ENCODE peak calls at places on chromosomes 13 and 19, in six cellular contexts. One of them, this sample, is unnamed.

GRCh38 chr13:66312312-66313087 is 917.6 kb downstream of the PCDH9 start:
- DNase-seq in GM06990: no peak
- DNase-seq in DND-41: no peak
- DNase-seq in upper lobe of left lung: no peak
- DNase-seq in fibroblast of the aortic adventitia: peak; percentile 80
- DNase-seq in tibial nerve: no peak
- DNase-seq in this sample: no peak

GRCh38 chr19:38990949-38991697 is 15.6 kb upstream of the FBXO17 start:
- DNase-seq in fibroblast of the aortic adventitia: peak; percentile 8
- DNase-seq in upper lobe of left lung: no peak
- DNase-seq in DND-41: no peak
- DNase-seq in GM06990: no peak
- DNase-seq in tibial nerve: no peak
- DNase-seq in this sample: no peak

GRCh38 chr19:20397292-20397691 is 168.3 kb downstream of the ZNF737 start:
- DNase-seq in fibroblast of the aortic adventitia: no peak
- DNase-seq in upper lobe of left lung: no peak
- DNase-seq in tibial nerve: no peak
- DNase-seq in DND-41: no peak
- DNase-seq in GM06990: no peak
- DNase-seq in this sample: no peak

GRCh38 chr13:112923962-112924361 is 45.1 kb upstream of the MCF2L start:
- DNase-seq in fibroblast of the aortic adventitia: no peak
- DNase-seq in GM06990: no peak
- DNase-seq in DND-41: no peak
- DNase-seq in tibial nerve: no peak
- DNase-seq in upper lobe of left lung: no peak
- DNase-seq in this sample: no peak

GRCh38 chr13:64311948-64312347 is 2896.3 kb upstream of the PCDH20 start:
- DNase-seq in fibroblast of the aortic adventitia: no peak
- DNase-seq in tibial nerve: no peak
- DNase-seq in GM06990: no peak
- DNase-seq in upper lobe of left lung: no peak
- DNase-seq in DND-41: no peak
- DNase-seq in this sample: no peak

GRCh38 chr13:113967206-113967720 is 6.6 kb downstream of the C13orf46 start:
- DNase-seq in GM06990: no peak
- DNase-seq in DND-41: no peak
- DNase-seq in tibial nerve: no peak
- DNase-seq in upper lobe of left lung: no peak
- DNase-seq in fibroblast of the aortic adventitia: no peak
- DNase-seq in this sample: no peak

GRCh38 chr13:22463089-22463488 is 717.7 kb upstream of the SGCG start:
- DNase-seq in tibial nerve: no peak
- DNase-seq in upper lobe of left lung: no peak
- DNase-seq in GM06990: no peak
- DNase-seq in DND-41: no peak
- DNase-seq in fibroblast of the aortic adventitia: no peak
- DNase-seq in this sample: no peak

GRCh38 chr13:113423225-113424170 is 29.8 kb downstream of the ADPRHL1 start:
- DNase-seq in fibroblast of the aortic adventitia: no peak
- DNase-seq in GM06990: no peak
- DNase-seq in tibial nerve: no peak
- DNase-seq in DND-41: no peak
- DNase-seq in upper lobe of left lung: peak; percentile 53
- DNase-seq in this sample: no peak

GRCh38 chr13:102333320-102334181 is 68.3 kb downstream of the FGF14 start:
- DNase-seq in upper lobe of left lung: no peak
- DNase-seq in tibial nerve: no peak
- DNase-seq in DND-41: no peak
- DNase-seq in fibroblast of the aortic adventitia: no peak
- DNase-seq in GM06990: no peak
- DNase-seq in this sample: no peak

GRCh38 chr19:4754248-4754647 is 30.6 kb upstream of the DPP9 start:
- DNase-seq in GM06990: no peak
- DNase-seq in tibial nerve: no peak
- DNase-seq in upper lobe of left lung: no peak
- DNase-seq in fibroblast of the aortic adventitia: no peak
- DNase-seq in DND-41: no peak
- DNase-seq in this sample: no peak

GRCh38 chr13:75101997-75102720 is 379.8 kb downstream of the TBC1D4 start:
- DNase-seq in DND-41: peak; percentile 42
- DNase-seq in tibial nerve: no peak
- DNase-seq in fibroblast of the aortic adventitia: peak; percentile 4
- DNase-seq in upper lobe of left lung: no peak
- DNase-seq in GM06990: no peak
- DNase-seq in this sample: no peak

GRCh38 chr13:87810391-87810801 is 139.2 kb downstream of the SLITRK5 start:
- DNase-seq in DND-41: no peak
- DNase-seq in GM06990: no peak
- DNase-seq in tibial nerve: no peak
- DNase-seq in upper lobe of left lung: peak; percentile 31
- DNase-seq in fibroblast of the aortic adventitia: no peak
- DNase-seq in this sample: no peak

GRCh38 chr13:25085125-25085742 is 10.7 kb upstream of the PABPC3 start:
- DNase-seq in fibroblast of the aortic adventitia: peak; percentile 11
- DNase-seq in DND-41: peak; percentile 8
- DNase-seq in upper lobe of left lung: no peak
- DNase-seq in tibial nerve: no peak
- DNase-seq in GM06990: no peak
- DNase-seq in this sample: no peak

GRCh38 chr19:19538077-19538764 is at the start of gene CILP2:
- DNase-seq in GM06990: no peak
- DNase-seq in DND-41: no peak
- DNase-seq in upper lobe of left lung: peak; percentile 93
- DNase-seq in tibial nerve: no peak
- DNase-seq in fibroblast of the aortic adventitia: no peak
- DNase-seq in this sample: peak; percentile 44

GRCh38 chr13:72656357-72656756 is 71.1 kb downstream of the MZT1 start:
- DNase-seq in DND-41: no peak
- DNase-seq in GM06990: no peak
- DNase-seq in tibial nerve: no peak
- DNase-seq in upper lobe of left lung: no peak
- DNase-seq in fibroblast of the aortic adventitia: no peak
- DNase-seq in this sample: no peak

GRCh38 chr19:2618611-2619010 is 83.9 kb downstream of the GNG7 start:
- DNase-seq in upper lobe of left lung: no peak
- DNase-seq in tibial nerve: no peak
- DNase-seq in DND-41: peak; percentile 86
- DNase-seq in GM06990: no peak
- DNase-seq in fibroblast of the aortic adventitia: no peak
- DNase-seq in this sample: no peak

GRCh38 chr19:50646074-50646807 is 3.0 kb upstream of the C19orf81 start:
- DNase-seq in GM06990: no peak
- DNase-seq in upper lobe of left lung: no peak
- DNase-seq in tibial nerve: no peak
- DNase-seq in DND-41: no peak
- DNase-seq in fibroblast of the aortic adventitia: peak; percentile 45
- DNase-seq in this sample: no peak

GRCh38 chr19:23868630-23869029 is 46.1 kb upstream of the ZNF726 start:
- DNase-seq in fibroblast of the aortic adventitia: no peak
- DNase-seq in upper lobe of left lung: no peak
- DNase-seq in DND-41: no peak
- DNase-seq in GM06990: no peak
- DNase-seq in tibial nerve: no peak
- DNase-seq in this sample: no peak

GRCh38 chr13:44649118-44649455 is 73.0 kb upstream of the TSC22D1 start:
- DNase-seq in fibroblast of the aortic adventitia: no peak
- DNase-seq in upper lobe of left lung: no peak
- DNase-seq in GM06990: no peak
- DNase-seq in DND-41: no peak
- DNase-seq in tibial nerve: no peak
- DNase-seq in this sample: no peak

GRCh38 chr19:46202872-46203860 is 26.4 kb upstream of the IGFL1 start:
- DNase-seq in DND-41: no peak
- DNase-seq in fibroblast of the aortic adventitia: no peak
- DNase-seq in upper lobe of left lung: no peak
- DNase-seq in GM06990: no peak
- DNase-seq in tibial nerve: no peak
- DNase-seq in this sample: no peak

GRCh38 chr19:12703056-12703455 is 6.6 kb upstream of the FBXW9 start:
- DNase-seq in fibroblast of the aortic adventitia: peak; percentile 46
- DNase-seq in DND-41: peak; percentile 82
- DNase-seq in tibial nerve: no peak
- DNase-seq in GM06990: no peak
- DNase-seq in upper lobe of left lung: no peak
- DNase-seq in this sample: no peak

GRCh38 chr19:50567052-50567841 is 988 bp downstream of the LRRC4B start:
- DNase-seq in GM06990: no peak
- DNase-seq in DND-41: no peak
- DNase-seq in upper lobe of left lung: no peak
- DNase-seq in tibial nerve: no peak
- DNase-seq in fibroblast of the aortic adventitia: no peak
- DNase-seq in this sample: no peak

GRCh38 chr19:33089061-33089460 is 8.1 kb downstream of the GPATCH1 start:
- DNase-seq in tibial nerve: no peak
- DNase-seq in upper lobe of left lung: no peak
- DNase-seq in DND-41: no peak
- DNase-seq in fibroblast of the aortic adventitia: no peak
- DNase-seq in GM06990: no peak
- DNase-seq in this sample: no peak

GRCh38 chr13:37515226-37515625 is 83.3 kb downstream of the POSTN start:
- DNase-seq in upper lobe of left lung: no peak
- DNase-seq in GM06990: no peak
- DNase-seq in fibroblast of the aortic adventitia: no peak
- DNase-seq in tibial nerve: no peak
- DNase-seq in DND-41: no peak
- DNase-seq in this sample: no peak

GRCh38 chr19:33819496-33819874 is 22.8 kb downstream of the KCTD15 start:
- DNase-seq in DND-41: no peak
- DNase-seq in tibial nerve: no peak
- DNase-seq in upper lobe of left lung: no peak
- DNase-seq in GM06990: no peak
- DNase-seq in fibroblast of the aortic adventitia: no peak
- DNase-seq in this sample: no peak

GRCh38 chr19:4844348-4845179 is 13.1 kb upstream of the TICAM1 start:
- DNase-seq in tibial nerve: no peak
- DNase-seq in DND-41: no peak
- DNase-seq in GM06990: no peak
- DNase-seq in fibroblast of the aortic adventitia: peak; percentile 69
- DNase-seq in upper lobe of left lung: no peak
- DNase-seq in this sample: no peak

DNA sequence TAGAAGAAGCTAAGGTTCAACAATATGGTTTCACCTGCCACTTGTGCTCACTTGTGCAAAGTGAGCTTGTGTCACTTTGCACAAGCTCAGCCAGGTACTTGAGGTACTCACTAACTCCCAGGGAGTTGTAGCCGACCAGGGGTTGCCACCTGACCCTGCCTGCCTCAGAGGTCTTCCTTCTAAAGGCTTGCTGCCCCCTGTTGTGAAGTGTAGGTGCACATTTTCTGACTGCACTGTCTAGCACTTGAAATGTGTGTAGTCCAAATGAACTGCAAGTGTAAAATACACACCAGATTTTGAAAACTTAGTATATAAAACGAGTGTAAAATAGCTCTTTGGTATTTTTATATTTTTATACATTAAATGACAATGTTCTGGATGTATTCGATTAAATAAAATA is 230.8 kb downstream of the DLEU7 start:
- DNase-seq in DND-41: no peak
- DNase-seq in tibial nerve: no peak
- DNase-seq in upper lobe of left lung: no peak
- DNase-seq in fibroblast of the aortic adventitia: no peak
- DNase-seq in GM06990: no peak
- DNase-seq in this sample: no peak
- TF ChIP-seq CTCF in DND-41: peak; percentile 32
- TF ChIP-seq CTCF in tibial nerve: no peak
- TF ChIP-seq CTCF in upper lobe of left lung: no peak
- TF ChIP-seq CTCF in fibroblast of the aortic adventitia: no peak
- TF ChIP-seq CTCF in GM06990: no peak
- TF ChIP-seq CTCF in this sample: no peak

DNA sequence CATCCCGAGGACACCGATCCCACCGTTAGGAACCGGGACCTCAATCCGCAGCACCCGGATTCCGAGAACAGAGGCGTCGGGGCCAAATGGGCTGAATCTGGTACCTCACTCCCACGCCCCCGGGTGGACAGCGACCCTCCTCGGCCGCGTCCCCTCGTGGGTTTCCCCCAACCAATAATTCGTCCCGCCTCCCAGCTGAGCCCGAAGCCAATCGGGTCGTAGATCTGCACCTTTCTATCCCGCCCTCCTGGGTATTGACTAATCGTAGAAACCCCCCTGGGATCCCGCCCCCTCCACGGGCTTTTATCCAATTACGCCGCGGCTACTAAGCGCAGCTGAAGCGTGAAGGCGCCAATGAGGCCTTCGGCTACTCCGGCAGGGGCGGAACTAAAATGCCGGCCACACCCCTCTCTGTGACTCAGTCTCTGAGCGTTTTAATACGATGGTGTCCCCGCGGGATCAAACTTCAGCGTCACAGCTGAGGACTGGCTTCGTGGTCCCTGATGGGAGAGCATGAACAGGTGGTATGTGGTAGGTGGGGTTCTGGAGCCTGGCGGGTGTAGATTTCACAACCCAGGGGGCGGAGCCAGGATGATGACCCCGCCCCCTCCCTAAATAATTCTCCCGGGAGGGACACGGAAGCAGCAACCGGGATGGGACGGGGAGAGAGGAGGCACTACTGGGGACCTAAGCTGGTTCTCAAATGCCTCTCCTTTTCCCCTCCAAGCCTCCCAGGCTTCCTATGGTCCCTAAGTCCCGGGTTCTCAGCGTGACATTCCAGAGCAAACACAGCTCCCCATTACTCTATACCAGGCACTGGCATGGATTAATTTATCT is at the start of the genes CCDC159 and TMEM205:
- DNase-seq in tibial nerve: peak; percentile 96
- DNase-seq in fibroblast of the aortic adventitia: peak; percentile 100
- DNase-seq in DND-41: peak; percentile 100
- DNase-seq in GM06990: peak; percentile 92
- DNase-seq in upper lobe of left lung: peak; percentile 87
- DNase-seq in this sample: peak; percentile 90
- TF ChIP-seq CTCF in tibial nerve: no peak
- TF ChIP-seq CTCF in fibroblast of the aortic adventitia: no peak
- TF ChIP-seq CTCF in DND-41: peak; percentile 48
- TF ChIP-seq CTCF in GM06990: peak; percentile 33
- TF ChIP-seq CTCF in upper lobe of left lung: peak; percentile 7
- TF ChIP-seq CTCF in this sample: no peak

GRCh38 chr13:78426183-78426582 is 177.2 kb downstream of the POU4F1 start:
- DNase-seq in fibroblast of the aortic adventitia: no peak
- DNase-seq in upper lobe of left lung: no peak
- DNase-seq in GM06990: no peak
- DNase-seq in tibial nerve: no peak
- DNase-seq in DND-41: no peak
- DNase-seq in this sample: no peak

GRCh38 chr13:78420814-78421213 is 182.5 kb downstream of the POU4F1 start:
- DNase-seq in DND-41: no peak
- DNase-seq in GM06990: peak; percentile 19
- DNase-seq in upper lobe of left lung: no peak
- DNase-seq in tibial nerve: no peak
- DNase-seq in fibroblast of the aortic adventitia: no peak
- DNase-seq in this sample: no peak
- TF ChIP-seq CTCF in DND-41: no peak
- TF ChIP-seq CTCF in GM06990: peak; percentile 10
- TF ChIP-seq CTCF in upper lobe of left lung: no peak
- TF ChIP-seq CTCF in tibial nerve: no peak
- TF ChIP-seq CTCF in fibroblast of the aortic adventitia: no peak
- TF ChIP-seq CTCF in this sample: no peak

DNA sequence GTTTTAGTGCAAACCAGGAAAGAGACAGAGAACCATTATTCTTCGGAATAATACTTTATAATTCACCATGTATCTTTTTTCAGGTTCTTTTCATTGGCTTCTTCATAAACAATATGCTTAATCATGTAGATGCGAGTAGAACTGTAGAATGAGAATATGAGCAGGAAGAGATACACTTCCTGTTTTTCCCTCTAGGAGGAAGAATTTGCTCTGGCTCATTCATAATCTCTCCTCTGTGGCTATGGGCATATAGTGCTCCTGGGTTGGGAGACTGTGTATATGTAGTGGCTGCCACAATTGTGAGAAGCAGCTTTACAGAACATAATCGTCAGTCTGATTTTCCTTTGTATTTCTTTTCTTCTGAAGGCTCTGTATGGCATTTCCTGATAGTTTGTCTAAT is 2.8 kb upstream of the DCLK1 start:
- DNase-seq in fibroblast of the aortic adventitia: peak; percentile 41
- DNase-seq in DND-41: no peak
- DNase-seq in tibial nerve: no peak
- DNase-seq in upper lobe of left lung: no peak
- DNase-seq in GM06990: no peak
- DNase-seq in this sample: no peak
- TF ChIP-seq CTCF in fibroblast of the aortic adventitia: peak; percentile 52
- TF ChIP-seq CTCF in DND-41: no peak
- TF ChIP-seq CTCF in tibial nerve: no peak
- TF ChIP-seq CTCF in upper lobe of left lung: no peak
- TF ChIP-seq CTCF in GM06990: no peak
- TF ChIP-seq CTCF in this sample: no peak

This sample was measured in omental fat pad.